ENCODE peak calls at places on chromosomes 2 and 18, in ten cellular contexts. A, L, R, U, K, B, S, D, O and Q are unnamed samples.

GRCh38 chr2:58571181-58571852 is 330.2 kb upstream of the FANCL start:
- DNase-seq in A (peak), L (peak), R (no peak), U (peak), K (peak), B (peak), S (peak), D (peak), O (peak), Q (peak)

GRCh38 chr2:139383532-139383931 is 603.3 kb upstream of the NXPH2 start:
- DNase-seq in A (no peak), L (no peak), R (no peak), U (no peak), K (no peak), B (no peak), S (no peak), D (no peak), O (no peak), Q (no peak)

GRCh38 chr2:28621172-28622100 is 125.6 kb downstream of the PLB1 start:
- DNase-seq in A (no peak), L (peak), R (peak), U (peak), K (peak), B (peak), S (peak), D (peak), O (peak), Q (peak)

GRCh38 chr2:224217962-224218347 is 178.9 kb upstream of the SERPINE2 start:
- DNase-seq in A (peak), L (peak), R (no peak), U (peak), K (peak), B (no peak), S (no peak), D (no peak), O (no peak), Q (no peak)

GRCh38 chr18:74116628-74117554 is 30.7 kb downstream of the FBXO15 start:
- DNase-seq in A (no peak), L (peak), R (no peak), U (peak), K (peak), B (no peak), S (no peak), D (no peak), O (no peak), Q (no peak)

GRCh38 chr2:121911036-121911435 is 155.6 kb downstream of the TSN start:
- DNase-seq in A (no peak), L (no peak), R (no peak), U (no peak), K (no peak), B (no peak), S (no peak), D (no peak), O (no peak), Q (no peak)

GRCh38 chr18:74351354-74351753 is 35.7 kb downstream of the C18orf63 start:
- DNase-seq in A (no peak), L (peak), R (no peak), U (peak), K (peak), B (no peak), S (no peak), D (no peak), O (no peak), Q (no peak)

GRCh38 chr2:241907171-241907570 is 37.6 kb downstream of the RTP5 start:
- DNase-seq in A (no peak), L (no peak), R (no peak), U (no peak), K (no peak), B (no peak), S (no peak), D (no peak), O (no peak), Q (no peak)

GRCh38 chr2:189474526-189474925 is 33.3 kb downstream of the WDR75 start:
- DNase-seq in A (no peak), L (no peak), R (no peak), U (no peak), K (no peak), B (no peak), S (no peak), D (no peak), O (no peak), Q (no peak)

GRCh38 chr18:7559709-7560319 is 7.3 kb upstream of the PTPRM start:
- DNase-seq in A (no peak), L (no peak), R (no peak), U (no peak), K (no peak), B (no peak), S (no peak), D (no peak), O (no peak), Q (no peak)

GRCh38 chr2:141109633-141110032 is 1021.2 kb downstream of the LRP1B start:
- DNase-seq in A (no peak), L (no peak), R (no peak), U (no peak), K (no peak), B (peak), S (no peak), D (no peak), O (no peak), Q (no peak)

GRCh38 chr2:110991951-110992350 is 128.8 kb upstream of the BCL2L11 start:
- DNase-seq in A (no peak), L (no peak), R (no peak), U (no peak), K (no peak), B (no peak), S (no peak), D (no peak), O (no peak), Q (no peak)

GRCh38 chr2:199933466-199933865 is 21.8 kb downstream of the TYW5 start:
- DNase-seq in A (no peak), L (no peak), R (no peak), U (no peak), K (no peak), B (no peak), S (no peak), D (no peak), O (no peak), Q (no peak)

GRCh38 chr2:28583899-28584553 is 88.2 kb downstream of the PLB1 start:
- DNase-seq in A (peak), L (peak), R (no peak), U (peak), K (peak), B (no peak), S (peak), D (no peak), O (no peak), Q (no peak)

GRCh38 chr2:142668420-142668819 is 209.0 kb upstream of the KYNU start:
- DNase-seq in A (no peak), L (no peak), R (no peak), U (no peak), K (no peak), B (no peak), S (no peak), D (no peak), O (no peak), Q (no peak)

GRCh38 chr2:169131587-169132512 is 62.5 kb downstream of the DHRS9 start:
- DNase-seq in A (no peak), L (peak), R (no peak), U (peak), K (peak), B (peak), S (no peak), D (peak), O (no peak), Q (no peak)

GRCh38 chr2:202251494-202251893 is 13.1 kb upstream of the SUMO1 start:
- DNase-seq in A (no peak), L (no peak), R (no peak), U (peak), K (no peak), B (no peak), S (no peak), D (no peak), O (no peak), Q (no peak)

GRCh38 chr2:216775043-216775453 is 79.7 kb upstream of the IGFBP5 start:
- DNase-seq in A (peak), L (peak), R (no peak), U (peak), K (peak), B (no peak), S (peak), D (no peak), O (no peak), Q (no peak)

GRCh38 chr18:45777393-45777792 is 48.1 kb upstream of the SIGLEC15 start:
- DNase-seq in A (peak), L (peak), R (no peak), U (peak), K (peak), B (no peak), S (no peak), D (no peak), O (no peak), Q (no peak)

GRCh38 chr2:136025057-136025973 is 39.9 kb upstream of the DARS1 start:
- DNase-seq in A (no peak), L (peak), R (peak), U (peak), K (peak), B (peak), S (peak), D (peak), O (peak), Q (peak)

GRCh38 chr2:127106457-127106997 is 427 bp downstream of the BIN1 start:
- DNase-seq in A (no peak), L (no peak), R (no peak), U (peak), K (peak), B (peak), S (peak), D (peak), O (peak), Q (no peak)

GRCh38 chr2:127105656-127106456 is 1.1 kb downstream of the BIN1 start:
- DNase-seq in A (no peak), L (peak), R (no peak), U (peak), K (peak), B (no peak), S (peak), D (no peak), O (peak), Q (no peak)

GRCh38 chr2:127106998-127107621 is at the start of gene BIN1:
- DNase-seq in A (no peak), L (peak), R (peak), U (peak), K (peak), B (peak), S (peak), D (peak), O (peak), Q (peak)

GRCh38 chr2:127108090-127108523 is 1.2 kb upstream of the BIN1 start:
- DNase-seq in A (no peak), L (no peak), R (no peak), U (no peak), K (no peak), B (peak), S (no peak), D (no peak), O (no peak), Q (no peak)

DNA sequence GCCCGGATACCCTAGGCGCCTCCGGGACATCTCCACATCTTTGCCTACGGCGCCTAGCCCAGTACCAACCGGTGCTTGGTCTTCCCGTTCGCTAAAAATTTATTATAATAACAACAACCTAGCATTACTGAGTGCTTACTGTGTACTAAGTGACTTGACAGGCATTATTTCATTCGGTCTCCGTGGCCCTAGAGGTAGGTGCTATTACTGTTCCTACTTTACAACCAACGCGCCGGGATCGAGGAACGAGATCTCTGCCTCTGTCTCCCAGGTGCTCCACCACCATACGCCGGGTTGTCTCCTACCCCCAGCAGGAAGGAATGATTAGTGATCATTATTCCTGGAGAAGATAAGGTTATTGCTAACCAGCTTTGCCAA is 657 bp upstream of the BIN1 start:
- DNase-seq in A (no peak), L (no peak), R (no peak), U (no peak), K (peak), B (no peak), S (no peak), D (no peak), O (no peak), Q (no peak)
- TF ChIP-seq CTCF in A (no peak), L (peak), R (no peak), U (no peak), K (peak), B (no peak), S (peak), D (no peak), O (peak), Q (peak)

DNA sequence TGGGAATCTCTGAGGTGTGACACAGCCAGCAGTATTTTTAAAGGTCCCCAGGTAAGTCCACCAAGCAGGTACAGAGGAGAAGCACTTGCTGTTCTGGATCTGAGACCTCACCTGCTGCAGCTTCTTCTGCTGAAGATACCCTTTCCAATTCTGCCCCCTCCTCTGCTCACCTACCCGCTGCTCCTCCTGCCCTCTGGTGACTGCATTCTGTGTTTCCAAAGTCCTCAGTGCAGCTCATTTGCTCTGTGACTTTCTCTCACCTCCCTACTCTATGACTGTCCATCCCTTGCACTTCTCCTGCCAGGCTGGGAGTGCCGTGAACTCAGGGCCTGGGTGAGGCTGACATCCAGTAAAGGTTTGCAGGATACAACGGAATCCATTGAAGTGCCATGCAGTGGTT is 205.2 kb upstream of the LYPD1 start:
- DNase-seq in A (no peak), L (no peak), R (no peak), U (no peak), K (no peak), B (no peak), S (no peak), D (no peak), O (no peak), Q (no peak)
- TF ChIP-seq CTCF in A (no peak), L (no peak), R (no peak), U (no peak), K (no peak), B (no peak), S (no peak), D (no peak), O (no peak), Q (no peak)

DNA sequence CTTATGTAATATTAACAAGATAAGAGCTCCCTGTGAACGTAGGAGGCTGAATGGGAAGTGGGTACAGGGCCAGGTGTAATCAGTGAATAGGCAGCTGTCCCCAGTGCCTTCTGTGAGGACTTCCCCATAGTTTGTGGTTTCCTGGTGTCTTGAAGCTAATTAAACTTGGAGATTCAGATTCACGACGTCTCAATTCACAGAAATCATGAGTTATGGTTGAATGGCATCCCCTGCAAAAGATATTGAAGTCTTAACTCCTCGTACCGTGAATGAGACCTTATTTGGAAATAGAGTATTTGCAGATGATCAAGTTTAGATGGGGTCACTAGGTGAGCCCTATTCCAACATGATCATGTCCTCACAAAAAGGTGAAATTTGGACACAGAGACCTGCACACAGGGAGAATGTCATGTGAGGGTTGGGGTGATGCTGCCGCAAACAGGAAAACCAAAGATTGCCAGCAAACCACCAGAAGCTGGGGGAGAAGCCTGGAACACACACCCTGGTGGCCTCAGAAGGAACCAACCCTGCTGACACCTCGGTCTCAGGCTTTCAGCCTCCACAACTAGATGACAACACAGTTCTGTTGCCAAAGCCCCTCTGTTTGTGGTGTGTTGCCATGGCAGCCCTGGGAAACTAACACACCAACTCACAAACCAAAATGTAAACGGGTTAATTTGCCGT is 13.2 kb downstream of the ARL4C start:
- DNase-seq in A (no peak), L (peak), R (peak), U (no peak), K (no peak), B (no peak), S (peak), D (peak), O (no peak), Q (no peak)
- TF ChIP-seq CTCF in A (no peak), L (peak), R (peak), U (peak), K (peak), B (no peak), S (no peak), D (no peak), O (peak), Q (peak)

DNA sequence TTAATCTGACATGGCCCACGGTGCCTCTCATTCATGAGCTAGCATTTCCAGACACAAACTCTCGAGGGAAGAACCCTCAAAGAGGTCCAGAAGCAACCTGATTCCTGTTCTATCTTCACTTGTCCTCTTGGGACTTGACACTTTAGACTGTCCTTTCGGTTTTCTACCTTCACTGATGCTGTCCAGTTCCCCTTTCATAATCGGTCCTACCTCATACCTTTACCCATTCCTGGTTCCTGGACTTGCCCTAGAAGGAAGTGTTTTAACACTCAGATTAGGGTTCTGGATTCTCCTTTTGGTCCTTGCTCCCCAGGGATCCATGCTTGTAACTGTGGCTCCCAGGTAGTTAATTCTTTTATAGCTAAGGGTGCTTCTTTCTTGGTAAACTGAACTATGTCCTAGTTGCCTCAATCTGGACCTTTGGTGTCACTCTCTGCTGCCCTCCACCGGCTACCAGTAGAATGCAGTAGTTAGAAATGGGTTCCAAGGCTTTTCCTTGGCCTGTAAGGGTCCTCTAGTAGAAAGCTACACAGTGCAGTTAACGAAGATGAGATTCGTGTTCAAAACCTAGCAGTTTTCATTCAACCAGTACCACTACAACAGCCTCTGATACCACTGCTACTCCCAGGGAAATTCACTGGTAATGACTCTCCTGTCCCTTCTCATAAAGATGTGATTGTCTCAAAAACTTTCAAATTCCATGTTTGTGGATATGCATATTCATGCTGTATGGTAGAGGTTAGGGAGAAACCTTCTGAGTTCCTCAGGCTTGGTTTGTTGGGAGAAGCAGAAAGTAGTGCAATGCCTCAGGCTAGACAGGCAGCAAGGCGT is 178.1 kb upstream of the CYP26B1 start:
- DNase-seq in A (no peak), L (no peak), R (no peak), U (peak), K (no peak), B (peak), S (peak), D (peak), O (no peak), Q (no peak)
- TF ChIP-seq CTCF in A (peak), L (peak), R (no peak), U (peak), K (peak), B (peak), S (peak), D (peak), O (peak), Q (peak)

DNA sequence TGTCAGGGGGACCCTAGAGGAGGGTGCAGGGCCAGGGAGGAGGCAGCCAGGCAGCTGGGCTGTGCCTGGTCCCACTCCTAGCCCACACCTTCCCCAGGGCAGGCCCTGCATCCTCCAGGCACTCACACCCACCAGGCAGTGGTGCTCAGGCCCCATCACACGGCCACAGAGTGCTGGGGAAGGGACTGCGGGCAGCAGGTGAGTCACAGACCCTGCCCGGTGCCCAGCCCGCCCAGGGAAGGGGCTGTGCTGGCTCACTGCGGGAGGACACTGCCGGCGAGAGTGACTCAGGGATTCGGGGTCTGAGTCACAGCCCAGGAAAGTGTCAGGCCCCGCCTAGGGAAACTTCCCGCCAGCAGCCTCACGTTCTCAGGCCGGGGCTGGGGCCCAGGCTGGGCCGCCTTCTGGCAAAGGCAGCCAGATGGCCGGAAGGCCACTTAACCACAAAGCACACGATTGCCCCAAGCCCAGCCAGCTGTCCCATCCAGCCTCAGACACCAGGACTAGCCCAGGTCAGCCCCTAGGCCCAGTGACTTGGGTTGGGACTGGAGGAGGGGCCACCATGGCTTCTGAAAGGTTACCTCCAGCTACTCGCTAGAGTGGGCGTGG is 42.2 kb downstream of the BIN1 start:
- DNase-seq in A (peak), L (peak), R (peak), U (peak), K (peak), B (peak), S (peak), D (peak), O (peak), Q (no peak)
- TF ChIP-seq CTCF in A (peak), L (peak), R (no peak), U (peak), K (peak), B (no peak), S (peak), D (no peak), O (no peak), Q (no peak)

DNA sequence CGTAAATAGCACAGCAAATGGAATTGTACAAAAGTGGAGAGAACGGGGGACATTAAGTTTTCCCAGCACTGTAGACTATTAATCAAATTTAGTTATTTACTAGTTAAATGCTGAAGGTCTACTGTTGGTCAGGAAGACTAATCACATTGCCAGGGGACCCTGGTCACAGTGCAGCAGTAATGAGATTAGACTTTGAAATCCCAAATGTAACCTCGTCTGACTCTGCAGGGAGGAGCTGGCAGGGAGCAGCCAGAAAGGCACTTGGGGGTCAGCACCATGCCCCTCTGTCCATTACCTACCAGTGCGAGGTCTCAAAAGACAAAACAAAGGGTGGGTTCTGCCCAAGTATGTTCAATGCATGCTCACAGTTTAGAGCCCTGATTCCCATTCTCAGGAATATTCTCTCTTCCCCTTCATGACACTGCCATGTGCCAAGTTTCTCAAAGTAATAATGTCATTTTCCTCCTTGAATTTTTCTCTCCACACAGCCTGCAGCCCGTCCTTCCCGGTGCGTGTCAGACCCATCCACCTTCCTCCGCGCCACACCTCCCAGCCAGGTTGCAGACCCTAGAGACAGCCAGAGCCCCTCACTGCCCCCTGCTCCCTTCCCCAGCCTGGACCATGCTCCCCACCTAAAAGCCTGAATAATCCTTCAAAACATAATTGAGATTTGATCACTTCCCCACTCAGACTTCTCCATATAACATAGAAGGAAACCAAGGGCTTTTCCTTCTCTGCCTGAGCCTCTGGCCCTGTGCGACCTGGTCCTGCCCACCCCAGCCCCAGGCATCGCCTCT is 52.5 kb downstream of the TMEM18 start:
- DNase-seq in A (no peak), L (no peak), R (no peak), U (no peak), K (no peak), B (no peak), S (no peak), D (no peak), O (no peak), Q (no peak)
- TF ChIP-seq CTCF in A (no peak), L (no peak), R (no peak), U (no peak), K (no peak), B (no peak), S (no peak), D (no peak), O (no peak), Q (no peak)

GRCh38 chr2:240725266-240726060 is 33.8 kb downstream of the AQP12A start:
- DNase-seq in A (no peak), L (no peak), R (no peak), U (no peak), K (no peak), B (no peak), S (no peak), D (no peak), O (no peak), Q (no peak)
- TF ChIP-seq CTCF in A (no peak), L (no peak), R (no peak), U (no peak), K (no peak), B (no peak), S (no peak), D (no peak), O (no peak), Q (no peak)